ENCODE peak calls at places on chromosome 13, in five cellular contexts. One of them, this sample, is unnamed.

GRCh38 chr13:56351041-56351440 is 789.7 kb upstream of the PRR20A start:
- DNase-seq in mesenchymal stem cell: no peak
- DNase-seq in stimulated activated CD4-positive, alpha-beta T cell treated with anti-CD3 and anti-CD28 coated beads, TNF-alpha, amount 100 ng/mL, for 48 hours: no peak
- DNase-seq in aorta: no peak
- DNase-seq in activated CD8-positive, alpha-beta memory T cell treated with anti-CD3 and anti-CD28 coated beads for 4 hours: no peak
- DNase-seq in this sample: no peak

GRCh38 chr13:51619614-51620013 is 35.4 kb downstream of the WDFY2 start:
- DNase-seq in mesenchymal stem cell: peak; percentile 59
- DNase-seq in stimulated activated CD4-positive, alpha-beta T cell treated with anti-CD3 and anti-CD28 coated beads, TNF-alpha, amount 100 ng/mL, for 48 hours: no peak
- DNase-seq in aorta: no peak
- DNase-seq in activated CD8-positive, alpha-beta memory T cell treated with anti-CD3 and anti-CD28 coated beads for 4 hours: no peak
- DNase-seq in this sample: no peak

GRCh38 chr13:51585696-51586095 is 1.4 kb downstream of the WDFY2 start:
- DNase-seq in mesenchymal stem cell: peak; percentile 70
- DNase-seq in stimulated activated CD4-positive, alpha-beta T cell treated with anti-CD3 and anti-CD28 coated beads, TNF-alpha, amount 100 ng/mL, for 48 hours: peak; percentile 6
- DNase-seq in aorta: no peak
- DNase-seq in activated CD8-positive, alpha-beta memory T cell treated with anti-CD3 and anti-CD28 coated beads for 4 hours: no peak
- DNase-seq in this sample: no peak

GRCh38 chr13:113653264-113654174 is 4.5 kb downstream of the ATP4B start:
- DNase-seq in mesenchymal stem cell: no peak
- DNase-seq in stimulated activated CD4-positive, alpha-beta T cell treated with anti-CD3 and anti-CD28 coated beads, TNF-alpha, amount 100 ng/mL, for 48 hours: no peak
- DNase-seq in aorta: peak; percentile 26
- DNase-seq in activated CD8-positive, alpha-beta memory T cell treated with anti-CD3 and anti-CD28 coated beads for 4 hours: no peak
- DNase-seq in this sample: no peak

GRCh38 chr13:101327844-101328243 is 88.5 kb downstream of the NALCN start:
- DNase-seq in mesenchymal stem cell: peak; percentile 72
- DNase-seq in stimulated activated CD4-positive, alpha-beta T cell treated with anti-CD3 and anti-CD28 coated beads, TNF-alpha, amount 100 ng/mL, for 48 hours: no peak
- DNase-seq in aorta: no peak
- DNase-seq in activated CD8-positive, alpha-beta memory T cell treated with anti-CD3 and anti-CD28 coated beads for 4 hours: no peak
- DNase-seq in this sample: no peak

GRCh38 chr13:44470623-44471562 is 97.3 kb downstream of the SERP2 start:
- DNase-seq in mesenchymal stem cell: peak; percentile 36
- DNase-seq in stimulated activated CD4-positive, alpha-beta T cell treated with anti-CD3 and anti-CD28 coated beads, TNF-alpha, amount 100 ng/mL, for 48 hours: no peak
- DNase-seq in aorta: no peak
- DNase-seq in activated CD8-positive, alpha-beta memory T cell treated with anti-CD3 and anti-CD28 coated beads for 4 hours: no peak
- DNase-seq in this sample: no peak

GRCh38 chr13:112690242-112690943 is 555 bp downstream of the ATP11A start:
- DNase-seq in mesenchymal stem cell: peak; percentile 64
- DNase-seq in stimulated activated CD4-positive, alpha-beta T cell treated with anti-CD3 and anti-CD28 coated beads, TNF-alpha, amount 100 ng/mL, for 48 hours: no peak
- DNase-seq in aorta: peak; percentile 66
- DNase-seq in activated CD8-positive, alpha-beta memory T cell treated with anti-CD3 and anti-CD28 coated beads for 4 hours: no peak
- DNase-seq in this sample: no peak

GRCh38 chr13:34776984-34777913 is 164.8 kb upstream of the NBEA start:
- DNase-seq in mesenchymal stem cell: no peak
- DNase-seq in stimulated activated CD4-positive, alpha-beta T cell treated with anti-CD3 and anti-CD28 coated beads, TNF-alpha, amount 100 ng/mL, for 48 hours: no peak
- DNase-seq in aorta: no peak
- DNase-seq in activated CD8-positive, alpha-beta memory T cell treated with anti-CD3 and anti-CD28 coated beads for 4 hours: no peak
- DNase-seq in this sample: no peak

GRCh38 chr13:73991884-73992283 is 142.3 kb downstream of the KLF12 start:
- DNase-seq in mesenchymal stem cell: no peak
- DNase-seq in stimulated activated CD4-positive, alpha-beta T cell treated with anti-CD3 and anti-CD28 coated beads, TNF-alpha, amount 100 ng/mL, for 48 hours: no peak
- DNase-seq in aorta: no peak
- DNase-seq in activated CD8-positive, alpha-beta memory T cell treated with anti-CD3 and anti-CD28 coated beads for 4 hours: no peak
- DNase-seq in this sample: no peak

GRCh38 chr13:47226516-47226915 is 329.7 kb upstream of the HTR2A start:
- DNase-seq in mesenchymal stem cell: peak; percentile 33
- DNase-seq in stimulated activated CD4-positive, alpha-beta T cell treated with anti-CD3 and anti-CD28 coated beads, TNF-alpha, amount 100 ng/mL, for 48 hours: no peak
- DNase-seq in aorta: no peak
- DNase-seq in activated CD8-positive, alpha-beta memory T cell treated with anti-CD3 and anti-CD28 coated beads for 4 hours: no peak
- DNase-seq in this sample: no peak

GRCh38 chr13:59425211-59425721 is 738.5 kb downstream of the DIAPH3 start:
- DNase-seq in mesenchymal stem cell: peak; percentile 15
- DNase-seq in stimulated activated CD4-positive, alpha-beta T cell treated with anti-CD3 and anti-CD28 coated beads, TNF-alpha, amount 100 ng/mL, for 48 hours: no peak
- DNase-seq in aorta: no peak
- DNase-seq in activated CD8-positive, alpha-beta memory T cell treated with anti-CD3 and anti-CD28 coated beads for 4 hours: no peak
- DNase-seq in this sample: no peak

GRCh38 chr13:95349267-95349666 is 48.0 kb upstream of the ABCC4 start:
- DNase-seq in mesenchymal stem cell: peak; percentile 97
- DNase-seq in stimulated activated CD4-positive, alpha-beta T cell treated with anti-CD3 and anti-CD28 coated beads, TNF-alpha, amount 100 ng/mL, for 48 hours: no peak
- DNase-seq in aorta: no peak
- DNase-seq in activated CD8-positive, alpha-beta memory T cell treated with anti-CD3 and anti-CD28 coated beads for 4 hours: no peak
- DNase-seq in this sample: no peak

GRCh38 chr13:107374038-107374437 is 806.1 kb upstream of the ARGLU1 start:
- DNase-seq in mesenchymal stem cell: peak; percentile 68
- DNase-seq in stimulated activated CD4-positive, alpha-beta T cell treated with anti-CD3 and anti-CD28 coated beads, TNF-alpha, amount 100 ng/mL, for 48 hours: no peak
- DNase-seq in aorta: no peak
- DNase-seq in activated CD8-positive, alpha-beta memory T cell treated with anti-CD3 and anti-CD28 coated beads for 4 hours: no peak
- DNase-seq in this sample: no peak

GRCh38 chr13:98997738-98998641 is 20.1 kb upstream of the DOCK9 start:
- DNase-seq in mesenchymal stem cell: no peak
- DNase-seq in stimulated activated CD4-positive, alpha-beta T cell treated with anti-CD3 and anti-CD28 coated beads, TNF-alpha, amount 100 ng/mL, for 48 hours: peak; percentile 9
- DNase-seq in aorta: no peak
- DNase-seq in activated CD8-positive, alpha-beta memory T cell treated with anti-CD3 and anti-CD28 coated beads for 4 hours: no peak
- DNase-seq in this sample: no peak

GRCh38 chr13:21663197-21663596 is 7.7 kb upstream of the FGF9 start:
- DNase-seq in mesenchymal stem cell: no peak
- DNase-seq in stimulated activated CD4-positive, alpha-beta T cell treated with anti-CD3 and anti-CD28 coated beads, TNF-alpha, amount 100 ng/mL, for 48 hours: no peak
- DNase-seq in aorta: no peak
- DNase-seq in activated CD8-positive, alpha-beta memory T cell treated with anti-CD3 and anti-CD28 coated beads for 4 hours: no peak
- DNase-seq in this sample: no peak

GRCh38 chr13:54574791-54575190 is 1546.2 kb downstream of the OLFM4 start:
- DNase-seq in mesenchymal stem cell: peak; percentile 6
- DNase-seq in stimulated activated CD4-positive, alpha-beta T cell treated with anti-CD3 and anti-CD28 coated beads, TNF-alpha, amount 100 ng/mL, for 48 hours: no peak
- DNase-seq in aorta: no peak
- DNase-seq in activated CD8-positive, alpha-beta memory T cell treated with anti-CD3 and anti-CD28 coated beads for 4 hours: no peak
- DNase-seq in this sample: no peak

GRCh38 chr13:104750377-104750776 is 1684.2 kb upstream of the SLC10A2 start:
- DNase-seq in mesenchymal stem cell: peak; percentile 22
- DNase-seq in stimulated activated CD4-positive, alpha-beta T cell treated with anti-CD3 and anti-CD28 coated beads, TNF-alpha, amount 100 ng/mL, for 48 hours: no peak
- DNase-seq in aorta: no peak
- DNase-seq in activated CD8-positive, alpha-beta memory T cell treated with anti-CD3 and anti-CD28 coated beads for 4 hours: no peak
- DNase-seq in this sample: no peak

GRCh38 chr13:23686948-23687347 is 116.7 kb downstream of the TNFRSF19 start:
- DNase-seq in mesenchymal stem cell: no peak
- DNase-seq in stimulated activated CD4-positive, alpha-beta T cell treated with anti-CD3 and anti-CD28 coated beads, TNF-alpha, amount 100 ng/mL, for 48 hours: no peak
- DNase-seq in aorta: no peak
- DNase-seq in activated CD8-positive, alpha-beta memory T cell treated with anti-CD3 and anti-CD28 coated beads for 4 hours: no peak
- DNase-seq in this sample: no peak

GRCh38 chr13:106350208-106350607 is 185.3 kb downstream of the EFNB2 start:
- DNase-seq in mesenchymal stem cell: no peak
- DNase-seq in stimulated activated CD4-positive, alpha-beta T cell treated with anti-CD3 and anti-CD28 coated beads, TNF-alpha, amount 100 ng/mL, for 48 hours: no peak
- DNase-seq in aorta: no peak
- DNase-seq in activated CD8-positive, alpha-beta memory T cell treated with anti-CD3 and anti-CD28 coated beads for 4 hours: no peak
- DNase-seq in this sample: no peak

GRCh38 chr13:50195045-50195444 is 179.8 kb downstream of the KCNRG start:
- DNase-seq in mesenchymal stem cell: no peak
- DNase-seq in stimulated activated CD4-positive, alpha-beta T cell treated with anti-CD3 and anti-CD28 coated beads, TNF-alpha, amount 100 ng/mL, for 48 hours: no peak
- DNase-seq in aorta: no peak
- DNase-seq in activated CD8-positive, alpha-beta memory T cell treated with anti-CD3 and anti-CD28 coated beads for 4 hours: no peak
- DNase-seq in this sample: no peak

GRCh38 chr13:106561551-106562170 is 6.3 kb downstream of the ARGLU1 start:
- DNase-seq in mesenchymal stem cell: peak; percentile 64
- DNase-seq in stimulated activated CD4-positive, alpha-beta T cell treated with anti-CD3 and anti-CD28 coated beads, TNF-alpha, amount 100 ng/mL, for 48 hours: peak; percentile 52
- DNase-seq in aorta: no peak
- DNase-seq in activated CD8-positive, alpha-beta memory T cell treated with anti-CD3 and anti-CD28 coated beads for 4 hours: no peak
- DNase-seq in this sample: no peak

GRCh38 chr13:45119990-45120864 is at the start of gene GTF2F2:
- DNase-seq in mesenchymal stem cell: peak; percentile 91
- DNase-seq in stimulated activated CD4-positive, alpha-beta T cell treated with anti-CD3 and anti-CD28 coated beads, TNF-alpha, amount 100 ng/mL, for 48 hours: peak; percentile 76
- DNase-seq in aorta: peak; percentile 94
- DNase-seq in activated CD8-positive, alpha-beta memory T cell treated with anti-CD3 and anti-CD28 coated beads for 4 hours: peak; percentile 78
- DNase-seq in this sample: no peak

GRCh38 chr13:41122838-41123237 is 9.8 kb downstream of the KBTBD6 start:
- DNase-seq in mesenchymal stem cell: no peak
- DNase-seq in stimulated activated CD4-positive, alpha-beta T cell treated with anti-CD3 and anti-CD28 coated beads, TNF-alpha, amount 100 ng/mL, for 48 hours: no peak
- DNase-seq in aorta: no peak
- DNase-seq in activated CD8-positive, alpha-beta memory T cell treated with anti-CD3 and anti-CD28 coated beads for 4 hours: no peak
- DNase-seq in this sample: no peak

GRCh38 chr13:45178349-45179142 is 22.3 kb downstream of the KCTD4 start:
- DNase-seq in mesenchymal stem cell: peak; percentile 86
- DNase-seq in stimulated activated CD4-positive, alpha-beta T cell treated with anti-CD3 and anti-CD28 coated beads, TNF-alpha, amount 100 ng/mL, for 48 hours: no peak
- DNase-seq in aorta: no peak
- DNase-seq in activated CD8-positive, alpha-beta memory T cell treated with anti-CD3 and anti-CD28 coated beads for 4 hours: no peak
- DNase-seq in this sample: no peak

GRCh38 chr13:22278336-22278929 is 607.6 kb downstream of the FGF9 start:
- DNase-seq in mesenchymal stem cell: peak; percentile 1
- DNase-seq in stimulated activated CD4-positive, alpha-beta T cell treated with anti-CD3 and anti-CD28 coated beads, TNF-alpha, amount 100 ng/mL, for 48 hours: peak; percentile 22
- DNase-seq in aorta: peak; percentile 76
- DNase-seq in activated CD8-positive, alpha-beta memory T cell treated with anti-CD3 and anti-CD28 coated beads for 4 hours: peak; percentile 48
- DNase-seq in this sample: no peak

GRCh38 chr13:99376132-99376531 is 68.9 kb upstream of the GPR183 start:
- DNase-seq in mesenchymal stem cell: no peak
- DNase-seq in stimulated activated CD4-positive, alpha-beta T cell treated with anti-CD3 and anti-CD28 coated beads, TNF-alpha, amount 100 ng/mL, for 48 hours: no peak
- DNase-seq in aorta: peak; percentile 71
- DNase-seq in activated CD8-positive, alpha-beta memory T cell treated with anti-CD3 and anti-CD28 coated beads for 4 hours: no peak
- DNase-seq in this sample: peak; percentile 34

This sample was measured in esophagus squamous epithelium.